ENCODE peak calls at places on chromosome 13, in four cellular contexts. W is IMR-90, I is uterus, M is A673. U is an unnamed sample. For H3K36me3, the result is how much of the 10 kb centered on the place peaks cover.

GRCh38 chr13:80558074-80558473 is 217.1 kb upstream of the SPRY2 start:
- DNase-seq in W (no peak), I (no peak), M (no peak), U (no peak)

GRCh38 chr13:101026328-101026727 is 351.7 kb upstream of the TMTC4 start:
- DNase-seq in W (no peak), I (no peak), M (no peak), U (no peak)

GRCh38 chr13:64871742-64872141 is 2358.4 kb downstream of the PCDH9 start:
- DNase-seq in W (no peak), I (no peak), M (no peak), U (peak)

GRCh38 chr13:79459906-79460305 is 21.0 kb upstream of the NDFIP2 start:
- DNase-seq in W (peak), I (no peak), M (no peak), U (no peak)

GRCh38 chr13:30810261-30810701 is 74.9 kb downstream of the ALOX5AP start:
- DNase-seq in W (no peak), I (no peak), M (no peak), U (no peak)

GRCh38 chr13:74889321-74889720 is 592.6 kb downstream of the TBC1D4 start:
- DNase-seq in W (no peak), I (no peak), M (no peak), U (no peak)

GRCh38 chr13:100203696-100204367 is 114.9 kb downstream of the PCCA start:
- DNase-seq in W (peak), I (no peak), M (peak), U (no peak)

GRCh38 chr13:113876341-113877148 is 12.7 kb upstream of the GAS6 start:
- DNase-seq in W (no peak), I (no peak), M (no peak), U (no peak)

GRCh38 chr13:99955107-99955746 is 16.3 kb downstream of the ZIC5 start:
- DNase-seq in W (no peak), I (no peak), M (no peak), U (no peak)

GRCh38 chr13:78370231-78370630 is 233.1 kb downstream of the POU4F1 start:
- DNase-seq in W (no peak), I (no peak), M (no peak), U (no peak)

GRCh38 chr13:50421457-50422130 is 406.4 kb downstream of the KCNRG start:
- DNase-seq in W (peak), I (no peak), M (no peak), U (no peak)

GRCh38 chr13:81686877-81687276 is 1346.0 kb upstream of the SPRY2 start:
- DNase-seq in W (no peak), I (no peak), M (peak), U (peak)

GRCh38 chr13:96020155-96020575 is 33.0 kb downstream of the UGGT2 start:
- DNase-seq in W (peak), I (no peak), M (peak), U (peak)

GRCh38 chr13:19089315-19089714 is 92.3 kb downstream of the TUBA3C start:
- DNase-seq in W (no peak), I (no peak), M (peak), U (no peak)

GRCh38 chr13:67343777-67344176 is 113.6 kb upstream of the PCDH9 start:
- DNase-seq in W (no peak), I (no peak), M (no peak), U (no peak)

GRCh38 chr13:37382156-37382555 is 216.4 kb downstream of the POSTN start:
- DNase-seq in W (peak), I (no peak), M (no peak), U (no peak)

GRCh38 chr13:94160875-94161274 is 318.6 kb downstream of the DCT start:
- DNase-seq in W (no peak), I (no peak), M (no peak), U (no peak)

GRCh38 chr13:64457976-64458375 is 2772.2 kb downstream of the PCDH9 start:
- DNase-seq in W (peak), I (no peak), M (no peak), U (peak)

GRCh38 chr13:100388923-100389322 is 199.7 kb downstream of the GGACT start:
- DNase-seq in W (no peak), I (no peak), M (no peak), U (no peak)

GRCh38 chr13:36431204-36432105 is 840 bp upstream of the CCNA1 start:
- DNase-seq in W (no peak), I (no peak), M (peak), U (peak)

GRCh38 chr13:114121496-114122466 is 10.6 kb downstream of the RASA3 start:
- DNase-seq in W (no peak), I (no peak), M (no peak), U (no peak)

GRCh38 chr13:51912511-51913225 is 50.9 kb downstream of the CCDC70 start:
- DNase-seq in W (no peak), I (no peak), M (no peak), U (no peak)

GRCh38 chr13:102033719-102034446 is 368.0 kb downstream of the FGF14 start:
- DNase-seq in W (no peak), I (no peak), M (peak), U (no peak)

GRCh38 chr13:74067818-74068217 is 66.4 kb downstream of the KLF12 start:
- DNase-seq in W (peak), I (no peak), M (no peak), U (no peak)

GRCh38 chr13:33228645-33229445 is 56.7 kb downstream of the STARD13 start:
- DNase-seq in W (peak), I (no peak), M (peak), U (peak)

GRCh38 chr13:26785845-26786630 is 25.5 kb upstream of the GPR12 start:
- DNase-seq in W (no peak), I (no peak), M (peak), U (peak)

GRCh38 chr13:51324714-51325440 is 14.6 kb upstream of the SERPINE3 start:
- DNase-seq in W (no peak), I (no peak), M (no peak), U (no peak)

GRCh38 chr13:46782066-46782465 is 14.9 kb downstream of the ESD start:
- DNase-seq in W (no peak), I (no peak), M (no peak), U (no peak)

GRCh38 chr13:73273737-73274136 is 214.9 kb downstream of the KLF5 start:
- DNase-seq in W (peak), I (no peak), M (peak), U (peak)

GRCh38 chr13:37097008-37097579 is 8.4 kb downstream of the CSNK1A1L start:
- DNase-seq in W (no peak), I (no peak), M (no peak), U (no peak)

GRCh38 chr13:38866649-38867048 is 124.0 kb downstream of the STOML3 start:
- DNase-seq in W (no peak), I (no peak), M (peak), U (no peak)

GRCh38 chr13:37769078-37769477 is 100.5 kb downstream of the TRPC4 start:
- DNase-seq in W (no peak), I (no peak), M (peak), U (no peak)

GRCh38 chr13:91398413-91399188 is at the start of gene GPC5:
- DNase-seq in W (peak), I (peak), M (peak), U (peak)

GRCh38 chr13:99577934-99578917 is 77.0 kb downstream of the TM9SF2 start:
- DNase-seq in W (no peak), I (no peak), M (peak), U (no peak)

GRCh38 chr13:44155422-44156293 is 218.0 kb upstream of the SERP2 start:
- DNase-seq in W (peak), I (peak), M (no peak), U (peak)

GRCh38 chr13:105342421-105342820 is 1193.0 kb downstream of the EFNB2 start:
- DNase-seq in W (peak), I (no peak), M (no peak), U (no peak)

GRCh38 chr13:40969169-40969901 is 49.8 kb downstream of the ELF1 start:
- DNase-seq in W (no peak), I (no peak), M (no peak), U (no peak)
- H3K36me3 ChIP-seq in W (under half), I (under half), M (under half), U (under half)

GRCh38 chr13:49208619-49209018 is 11.5 kb upstream of the MLNR start:
- DNase-seq in W (no peak), I (no peak), M (no peak), U (no peak)
- H3K36me3 ChIP-seq in W (under half), I (under half), M (under half), U (under half)

GRCh38 chr13:98020271-98020670 is 66.8 kb downstream of the IPO5 start:
- DNase-seq in W (peak), I (no peak), M (no peak), U (no peak)

GRCh38 chr13:98019186-98019585 is 65.7 kb downstream of the IPO5 start:
- DNase-seq in W (no peak), I (no peak), M (no peak), U (no peak)

GRCh38 chr13:98013241-98013640 is 59.8 kb downstream of the IPO5 start:
- DNase-seq in W (no peak), I (no peak), M (no peak), U (no peak)

GRCh38 chr13:98018293-98018692 is 64.8 kb downstream of the IPO5 start:
- DNase-seq in W (no peak), I (no peak), M (no peak), U (no peak)

GRCh38 chr13:98014766-98015165 is 61.3 kb downstream of the IPO5 start:
- DNase-seq in W (peak), I (no peak), M (peak), U (no peak)
- H3K36me3 ChIP-seq in W (under half), I (under half), M (half or more), U (half or more)

GRCh38 chr13:112819111-112819510 is 129.3 kb downstream of the ATP11A start:
- DNase-seq in W (no peak), I (no peak), M (no peak), U (no peak)
- H3K36me3 ChIP-seq in W (under half), I (under half), M (under half), U (under half)

GRCh38 chr13:29513002-29513980 is 82.2 kb downstream of the SLC7A1 start:
- DNase-seq in W (peak), I (no peak), M (no peak), U (no peak)
- H3K36me3 ChIP-seq in W (under half), I (under half), M (under half), U (under half)